ENCODE peak calls at places on chromosomes 16 and 17, in eight cellular contexts. U, B, C, X, F, D, O and A are unnamed samples.

GRCh38 chr17:50009282-50009681 is 14.3 kb upstream of the DLX3 start:
- DNase-seq in U (no peak), B (no peak), C (no peak), X (no peak), F (no peak), D (no peak), O (no peak), A (no peak)

GRCh38 chr17:82491533-82491932 is 28.0 kb upstream of the FOXK2 start:
- DNase-seq in U (no peak), B (no peak), C (no peak), X (no peak), F (no peak), D (no peak), O (no peak), A (no peak)

GRCh38 chr17:49471089-49471683 is 23.9 kb upstream of the NGFR start:
- DNase-seq in U (no peak), B (peak), C (no peak), X (peak), F (peak), D (peak), O (no peak), A (peak)

GRCh38 chr17:2776589-2777241 is 19.5 kb upstream of the RAP1GAP2 start:
- DNase-seq in U (no peak), B (no peak), C (no peak), X (no peak), F (no peak), D (no peak), O (no peak), A (peak)

GRCh38 chr17:60248618-60249516 is 99.1 kb downstream of the CA4 start:
- DNase-seq in U (no peak), B (no peak), C (peak), X (no peak), F (no peak), D (no peak), O (no peak), A (no peak)

GRCh38 chr16:52825882-52826281 is 226.8 kb downstream of the CHD9NB start:
- DNase-seq in U (no peak), B (no peak), C (no peak), X (no peak), F (no peak), D (no peak), O (no peak), A (no peak)

GRCh38 chr16:83717308-83717707 is 90.5 kb upstream of the HSBP1 start:
- DNase-seq in U (no peak), B (no peak), C (no peak), X (no peak), F (no peak), D (no peak), O (no peak), A (no peak)

GRCh38 chr17:45190503-45191282 is 29.0 kb downstream of the HEXIM2 start:
- DNase-seq in U (no peak), B (no peak), C (no peak), X (no peak), F (no peak), D (no peak), O (no peak), A (no peak)

GRCh38 chr16:70250748-70251650 is 741 bp downstream of the EXOSC6 start:
- DNase-seq in U (peak), B (peak), C (peak), X (peak), F (no peak), D (peak), O (no peak), A (no peak)

GRCh38 chr16:12612598-12613101 is 191.0 kb downstream of the CPPED1 start:
- DNase-seq in U (no peak), B (no peak), C (no peak), X (no peak), F (no peak), D (no peak), O (no peak), A (no peak)

GRCh38 chr16:87974190-87974589 is 23.0 kb downstream of the BANP start:
- DNase-seq in U (no peak), B (no peak), C (no peak), X (no peak), F (no peak), D (no peak), O (no peak), A (no peak)

GRCh38 chr17:146546-146945 is 9.2 kb downstream of the SCGB1C2 start:
- DNase-seq in U (no peak), B (no peak), C (no peak), X (no peak), F (no peak), D (no peak), O (peak), A (peak)

GRCh38 chr16:75566889-75567255 is 693 bp downstream of the GABARAPL2 start:
- DNase-seq in U (peak), B (no peak), C (peak), X (no peak), F (no peak), D (no peak), O (no peak), A (no peak)

GRCh38 chr17:142102-142661 is 4.8 kb downstream of the SCGB1C2 start:
- DNase-seq in U (peak), B (peak), C (peak), X (peak), F (no peak), D (no peak), O (no peak), A (peak)

GRCh38 chr17:57335195-57335792 is 79.0 kb downstream of the MSI2 start:
- DNase-seq in U (no peak), B (no peak), C (no peak), X (no peak), F (no peak), D (no peak), O (no peak), A (no peak)

GRCh38 chr16:85715169-85716015 is 26.6 kb upstream of the GINS2 start:
- DNase-seq in U (no peak), B (no peak), C (peak), X (no peak), F (no peak), D (no peak), O (no peak), A (no peak)

GRCh38 chr16:61413026-61413425 is 623.2 kb downstream of the CDH8 start:
- DNase-seq in U (no peak), B (no peak), C (no peak), X (no peak), F (no peak), D (no peak), O (no peak), A (no peak)

GRCh38 chr16:68893710-68894705 is 50.7 kb downstream of the TANGO6 start:
- DNase-seq in U (no peak), B (peak), C (peak), X (no peak), F (no peak), D (peak), O (no peak), A (no peak)

GRCh38 chr17:7632492-7632894 is 2.6 kb downstream of the SHBG start:
- DNase-seq in U (peak), B (peak), C (peak), X (no peak), F (no peak), D (no peak), O (no peak), A (no peak)

GRCh38 chr16:58649707-58650106 is 20.1 kb upstream of the CNOT1 start:
- DNase-seq in U (no peak), B (no peak), C (no peak), X (no peak), F (no peak), D (no peak), O (no peak), A (no peak)

GRCh38 chr16:24645739-24646645 is 83.5 kb upstream of the TNRC6A start:
- DNase-seq in U (no peak), B (peak), C (peak), X (no peak), F (no peak), D (no peak), O (no peak), A (no peak)

GRCh38 chr17:21549107-21549687 is 143.1 kb upstream of the KCNJ18 start:
- DNase-seq in U (no peak), B (peak), C (peak), X (no peak), F (no peak), D (no peak), O (no peak), A (no peak)

GRCh38 chr17:1182831-1183578 is 3.2 kb upstream of the ABR start:
- DNase-seq in U (no peak), B (no peak), C (no peak), X (no peak), F (no peak), D (no peak), O (no peak), A (no peak)

GRCh38 chr16:81861503-81861902 is 82.4 kb downstream of the PLCG2 start:
- DNase-seq in U (no peak), B (no peak), C (peak), X (no peak), F (no peak), D (no peak), O (no peak), A (no peak)

GRCh38 chr16:67181346-67181745 is 2.4 kb downstream of the MATCAP1 start:
- DNase-seq in U (no peak), B (peak), C (peak), X (no peak), F (no peak), D (no peak), O (no peak), A (no peak)

GRCh38 chr16:57446530-57447141 is 549 bp downstream of the CIAPIN1 start:
- DNase-seq in U (peak), B (peak), C (peak), X (no peak), F (peak), D (peak), O (no peak), A (no peak)

GRCh38 chr16:50266337-50267091 is at the start of gene ADCY7:
- DNase-seq in U (peak), B (peak), C (peak), X (peak), F (no peak), D (peak), O (peak), A (no peak)

GRCh38 chr16:86575754-86576557 is 2.4 kb upstream of the FOXL1 start:
- DNase-seq in U (peak), B (peak), C (peak), X (no peak), F (no peak), D (peak), O (no peak), A (no peak)

GRCh38 chr16:82088483-82088882 is 53.4 kb downstream of the HSD17B2 start:
- DNase-seq in U (no peak), B (peak), C (no peak), X (no peak), F (no peak), D (no peak), O (no peak), A (no peak)

GRCh38 chr16:18842565-18842964 is 41.2 kb upstream of the ARL6IP1 start:
- DNase-seq in U (no peak), B (no peak), C (no peak), X (no peak), F (no peak), D (no peak), O (no peak), A (no peak)

GRCh38 chr17:81667754-81668153 is 1.2 kb downstream of the CCDC137 start:
- DNase-seq in U (no peak), B (no peak), C (no peak), X (no peak), F (no peak), D (no peak), O (no peak), A (no peak)

GRCh38 chr17:17890773-17891759 is 54.3 kb upstream of the SREBF1 start:
- DNase-seq in U (peak), B (peak), C (peak), X (no peak), F (no peak), D (peak), O (no peak), A (no peak)

GRCh38 chr16:67833035-67833417 is 9.1 kb upstream of the THAP11 start:
- DNase-seq in U (no peak), B (peak), C (peak), X (no peak), F (no peak), D (no peak), O (no peak), A (no peak)